ENCODE peak calls at places on chromosomes 4 and X, in nine cellular contexts. A is adrenal gland; F is CD8-positive, alpha-beta T cell; B is Panc1; O is naive thymus-derived CD4-positive, alpha-beta T cell; R is cardiac muscle cell; S is H9; Z is A549; E is HCT116. X is an unnamed sample. For H3K4me1, the result is how much of the 10 kb centered on the place peaks cover.

GRCh38 chr4:128502818-128503527 is 215.4 kb upstream of the PGRMC2 start:
- DNase-seq in A (no peak), F (no peak), B (no peak), O (no peak), R (peak), S (no peak), Z (no peak), E (no peak), X (no peak)

GRCh38 chr4:125590158-125590557 is 275.4 kb downstream of the FAT4 start:
- DNase-seq in A (no peak), F (no peak), B (no peak), O (no peak), R (no peak), S (no peak), Z (no peak), E (no peak), X (no peak)

GRCh38 chrX:75603833-75604232 is 81.0 kb upstream of the ZDHHC15 start:
- DNase-seq in A (no peak), F (no peak), B (no peak), O (peak), R (peak), S (no peak), Z (peak), E (no peak), X (no peak)

GRCh38 chrX:45479835-45480422 is 279.3 kb upstream of the DIPK2B start:
- DNase-seq in A (no peak), F (no peak), B (peak), O (no peak), R (peak), S (no peak), Z (peak), E (peak), X (no peak)

GRCh38 chr4:94668724-94669123 is 89.0 kb upstream of the BMPR1B start:
- DNase-seq in A (no peak), F (no peak), B (no peak), O (no peak), R (no peak), S (no peak), Z (no peak), E (no peak), X (no peak)

GRCh38 chr4:128390475-128390996 is 102.9 kb upstream of the PGRMC2 start:
- DNase-seq in A (no peak), F (no peak), B (no peak), O (no peak), R (no peak), S (no peak), Z (no peak), E (no peak), X (no peak)

GRCh38 chr4:2078584-2078983 is 19.5 kb downstream of the NAT8L start:
- DNase-seq in A (no peak), F (no peak), B (no peak), O (no peak), R (no peak), S (no peak), Z (no peak), E (no peak), X (no peak)

GRCh38 chr4:108034560-108034959 is 44.9 kb downstream of the HADH start:
- DNase-seq in A (no peak), F (peak), B (no peak), O (no peak), R (no peak), S (no peak), Z (no peak), E (no peak), X (no peak)

GRCh38 chr4:145177511-145177905 is 2.9 kb downstream of the OTUD4 start:
- DNase-seq in A (peak), F (no peak), B (no peak), O (no peak), R (peak), S (no peak), Z (no peak), E (no peak), X (no peak)
- H3K4me1 ChIP-seq in A (under half), F (under half), B (under half), O (under half), R (under half), S (under half), Z (under half), E (under half), X (under half)

GRCh38 chr4:32562010-32562409 is 1841.8 kb downstream of the PCDH7 start:
- DNase-seq in A (no peak), F (no peak), B (no peak), O (no peak), R (no peak), S (no peak), Z (no peak), E (no peak), X (no peak)
- H3K27ac ChIP-seq in A (no peak), F (no peak), B (no peak), O (no peak), R (no peak), S (no peak), Z (no peak), E (no peak), X (no peak)

GRCh38 chr4:98661356-98662054 is 3.1 kb upstream of the TSPAN5 start:
- DNase-seq in A (no peak), F (no peak), B (no peak), O (no peak), R (no peak), S (no peak), Z (no peak), E (peak), X (no peak)

GRCh38 chr4:98659106-98659592 is 738 bp upstream of the TSPAN5 start:
- DNase-seq in A (no peak), F (no peak), B (no peak), O (no peak), R (peak), S (peak), Z (peak), E (no peak), X (peak)

GRCh38 chr4:98662055-98662453 is 3.6 kb upstream of the TSPAN5 start:
- DNase-seq in A (no peak), F (no peak), B (no peak), O (no peak), R (no peak), S (no peak), Z (no peak), E (no peak), X (no peak)

GRCh38 chr4:98658287-98659105 is at the start of gene TSPAN5:
- DNase-seq in A (peak), F (peak), B (no peak), O (peak), R (peak), S (peak), Z (peak), E (peak), X (peak)

DNA sequence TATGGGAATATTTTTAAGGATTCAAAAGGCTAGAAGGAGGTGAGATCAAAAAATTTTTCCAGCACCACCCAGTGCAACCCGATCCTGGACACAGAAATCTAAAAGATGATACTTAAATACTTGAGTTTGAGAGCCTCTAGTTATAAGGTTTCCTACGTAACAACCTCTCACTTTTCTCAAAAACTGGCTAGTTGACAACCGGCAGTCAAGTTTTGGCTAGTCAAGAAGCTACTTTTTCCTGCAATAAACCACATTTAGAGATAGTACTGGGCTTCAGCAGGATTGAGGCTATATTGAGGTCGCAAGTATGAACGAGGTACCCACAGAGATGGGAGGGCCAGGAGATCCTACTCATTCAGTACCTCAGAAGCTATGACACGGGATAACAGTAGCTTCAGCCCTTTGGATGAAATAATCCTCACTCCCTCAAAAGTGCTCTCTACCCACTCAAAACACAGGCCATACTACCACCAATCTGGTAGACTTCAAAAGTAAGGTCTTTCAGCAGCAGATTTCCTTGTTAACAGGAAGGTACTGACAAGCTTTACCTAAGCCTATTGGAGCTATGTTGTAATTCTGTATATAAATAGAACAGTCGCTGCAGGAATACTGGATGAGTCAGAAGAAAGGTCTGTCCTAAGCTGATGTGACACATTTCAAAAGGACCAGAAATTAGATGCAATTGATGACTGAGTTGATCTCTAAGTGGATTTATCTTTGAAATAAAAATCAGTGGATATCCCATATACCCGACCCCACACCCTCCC is 1.5 kb upstream of the TSPAN5 start:
- DNase-seq in A (no peak), F (no peak), B (no peak), O (no peak), R (peak), S (no peak), Z (peak), E (no peak), X (no peak)
- H3K4me1 ChIP-seq in A (under half), F (half or more), B (under half), O (half or more), R (under half), S (under half), Z (under half), E (half or more), X (under half)

GRCh38 chr4:87005369-87005689 is 70.5 kb downstream of the AFF1 start:
- DNase-seq in A (no peak), F (no peak), B (no peak), O (no peak), R (no peak), S (no peak), Z (no peak), E (no peak), X (no peak)
- H3K27ac ChIP-seq in A (peak), F (peak), B (peak), O (peak), R (peak), S (no peak), Z (no peak), E (peak), X (peak)